ENCODE peak calls at places on chromosome 3, in seven cellular contexts. One of them, this sample, is unnamed.

GRCh38 chr3:150081084-150081483 is 110.4 kb upstream of the PFN2 start:
- DNase-seq in IMR-90: peak; percentile 88
- DNase-seq in stomach: no peak
- DNase-seq in AG04450: no peak
- DNase-seq in RWPE1: peak; percentile 31
- DNase-seq in tibial nerve: no peak
- DNase-seq in dorsolateral prefrontal cortex: no peak
- DNase-seq in this sample: no peak

GRCh38 chr3:195865752-195866151 is 42.6 kb downstream of the TNK2 start:
- DNase-seq in IMR-90: no peak
- DNase-seq in stomach: no peak
- DNase-seq in AG04450: no peak
- DNase-seq in RWPE1: no peak
- DNase-seq in tibial nerve: no peak
- DNase-seq in dorsolateral prefrontal cortex: no peak
- DNase-seq in this sample: no peak

GRCh38 chr3:113274425-113274824 is 63.1 kb downstream of the BOC start:
- DNase-seq in IMR-90: no peak
- DNase-seq in stomach: no peak
- DNase-seq in AG04450: no peak
- DNase-seq in RWPE1: no peak
- DNase-seq in tibial nerve: no peak
- DNase-seq in dorsolateral prefrontal cortex: no peak
- DNase-seq in this sample: no peak

GRCh38 chr3:15591235-15591634 is 10.1 kb downstream of the HACL1 start:
- DNase-seq in IMR-90: no peak
- DNase-seq in stomach: no peak
- DNase-seq in AG04450: no peak
- DNase-seq in RWPE1: no peak
- DNase-seq in tibial nerve: no peak
- DNase-seq in dorsolateral prefrontal cortex: no peak
- DNase-seq in this sample: no peak

GRCh38 chr3:117548600-117548999 is 839.0 kb downstream of the TUSC7 start:
- DNase-seq in IMR-90: peak; percentile 23
- DNase-seq in stomach: no peak
- DNase-seq in AG04450: no peak
- DNase-seq in RWPE1: no peak
- DNase-seq in tibial nerve: no peak
- DNase-seq in dorsolateral prefrontal cortex: no peak
- DNase-seq in this sample: no peak

GRCh38 chr3:128267541-128267940 is 114.3 kb downstream of the EEFSEC start:
- DNase-seq in IMR-90: no peak
- DNase-seq in stomach: no peak
- DNase-seq in AG04450: no peak
- DNase-seq in RWPE1: no peak
- DNase-seq in tibial nerve: no peak
- DNase-seq in dorsolateral prefrontal cortex: no peak
- DNase-seq in this sample: no peak

GRCh38 chr3:106913111-106913698 is 464.0 kb upstream of the CCDC54 start:
- DNase-seq in IMR-90: peak; percentile 12
- DNase-seq in stomach: no peak
- DNase-seq in AG04450: no peak
- DNase-seq in RWPE1: no peak
- DNase-seq in tibial nerve: no peak
- DNase-seq in dorsolateral prefrontal cortex: no peak
- DNase-seq in this sample: no peak

GRCh38 chr3:64530434-64531049 is 157.3 kb downstream of the ADAMTS9 start:
- DNase-seq in IMR-90: peak; percentile 50
- DNase-seq in stomach: peak; percentile 67
- DNase-seq in AG04450: no peak
- DNase-seq in RWPE1: peak; percentile 39
- DNase-seq in tibial nerve: peak; percentile 88
- DNase-seq in dorsolateral prefrontal cortex: no peak
- DNase-seq in this sample: peak; percentile 39

GRCh38 chr3:69660631-69661030 is 78.6 kb upstream of the MITF start:
- DNase-seq in IMR-90: no peak
- DNase-seq in stomach: no peak
- DNase-seq in AG04450: no peak
- DNase-seq in RWPE1: no peak
- DNase-seq in tibial nerve: no peak
- DNase-seq in dorsolateral prefrontal cortex: no peak
- DNase-seq in this sample: no peak

GRCh38 chr3:14278799-14279705 is 100.4 kb downstream of the LSM3 start:
- DNase-seq in IMR-90: no peak
- DNase-seq in stomach: no peak
- DNase-seq in AG04450: no peak
- DNase-seq in RWPE1: no peak
- DNase-seq in tibial nerve: no peak
- DNase-seq in dorsolateral prefrontal cortex: no peak
- DNase-seq in this sample: no peak

GRCh38 chr3:186255703-186256331 is 106.2 kb downstream of the DGKG start:
- DNase-seq in IMR-90: no peak
- DNase-seq in stomach: peak; percentile 53
- DNase-seq in AG04450: no peak
- DNase-seq in RWPE1: no peak
- DNase-seq in tibial nerve: no peak
- DNase-seq in dorsolateral prefrontal cortex: no peak
- DNase-seq in this sample: no peak

GRCh38 chr3:111676177-111677021 is 81.3 kb upstream of the ZBED2 start:
- DNase-seq in IMR-90: no peak
- DNase-seq in stomach: peak; percentile 51
- DNase-seq in AG04450: no peak
- DNase-seq in RWPE1: peak; percentile 77
- DNase-seq in tibial nerve: no peak
- DNase-seq in dorsolateral prefrontal cortex: no peak
- DNase-seq in this sample: no peak

GRCh38 chr3:107106316-107106715 is 270.9 kb upstream of the CCDC54 start:
- DNase-seq in IMR-90: peak; percentile 53
- DNase-seq in stomach: no peak
- DNase-seq in AG04450: no peak
- DNase-seq in RWPE1: peak; percentile 36
- DNase-seq in tibial nerve: no peak
- DNase-seq in dorsolateral prefrontal cortex: no peak
- DNase-seq in this sample: no peak

GRCh38 chr3:65356331-65357286 is 668.8 kb upstream of the ADAMTS9 start:
- DNase-seq in IMR-90: no peak
- DNase-seq in stomach: no peak
- DNase-seq in AG04450: no peak
- DNase-seq in RWPE1: no peak
- DNase-seq in tibial nerve: no peak
- DNase-seq in dorsolateral prefrontal cortex: no peak
- DNase-seq in this sample: peak; percentile 11

GRCh38 chr3:135034291-135034768 is 239.3 kb downstream of the EPHB1 start:
- DNase-seq in IMR-90: no peak
- DNase-seq in stomach: no peak
- DNase-seq in AG04450: no peak
- DNase-seq in RWPE1: no peak
- DNase-seq in tibial nerve: no peak
- DNase-seq in dorsolateral prefrontal cortex: no peak
- DNase-seq in this sample: no peak

GRCh38 chr3:39267631-39268553 is 11.9 kb downstream of the CX3CR1 start:
- DNase-seq in IMR-90: no peak
- DNase-seq in stomach: no peak
- DNase-seq in AG04450: no peak
- DNase-seq in RWPE1: no peak
- DNase-seq in tibial nerve: no peak
- DNase-seq in dorsolateral prefrontal cortex: no peak
- DNase-seq in this sample: no peak

GRCh38 chr3:46866720-46867549 is 3.7 kb upstream of the MYL3 start:
- DNase-seq in IMR-90: peak; percentile 21
- DNase-seq in stomach: peak; percentile 87
- DNase-seq in AG04450: no peak
- DNase-seq in RWPE1: peak; percentile 39
- DNase-seq in tibial nerve: peak; percentile 91
- DNase-seq in dorsolateral prefrontal cortex: no peak
- DNase-seq in this sample: peak; percentile 66

GRCh38 chr3:52552089-52552488 is 15.7 kb downstream of the UQCC5 start:
- DNase-seq in IMR-90: no peak
- DNase-seq in stomach: no peak
- DNase-seq in AG04450: no peak
- DNase-seq in RWPE1: no peak
- DNase-seq in tibial nerve: no peak
- DNase-seq in dorsolateral prefrontal cortex: no peak
- DNase-seq in this sample: no peak

GRCh38 chr3:55511895-55512585 is 24.9 kb upstream of the WNT5A start:
- DNase-seq in IMR-90: peak; percentile 84
- DNase-seq in stomach: no peak
- DNase-seq in AG04450: peak; percentile 51
- DNase-seq in RWPE1: no peak
- DNase-seq in tibial nerve: no peak
- DNase-seq in dorsolateral prefrontal cortex: no peak
- DNase-seq in this sample: no peak

GRCh38 chr3:65647369-65647768 is 391.3 kb downstream of the MAGI1 start:
- DNase-seq in IMR-90: no peak
- DNase-seq in stomach: no peak
- DNase-seq in AG04450: no peak
- DNase-seq in RWPE1: no peak
- DNase-seq in tibial nerve: no peak
- DNase-seq in dorsolateral prefrontal cortex: no peak
- DNase-seq in this sample: no peak

GRCh38 chr3:159866201-159866746 is 122.4 kb upstream of the IL12A start:
- DNase-seq in IMR-90: no peak
- DNase-seq in stomach: no peak
- DNase-seq in AG04450: no peak
- DNase-seq in RWPE1: no peak
- DNase-seq in tibial nerve: no peak
- DNase-seq in dorsolateral prefrontal cortex: no peak
- DNase-seq in this sample: no peak

GRCh38 chr3:44198265-44198956 is 43.3 kb upstream of the TOPAZ1 start:
- DNase-seq in IMR-90: peak; percentile 67
- DNase-seq in stomach: peak; percentile 72
- DNase-seq in AG04450: peak; percentile 26
- DNase-seq in RWPE1: peak; percentile 61
- DNase-seq in tibial nerve: peak; percentile 75
- DNase-seq in dorsolateral prefrontal cortex: peak; percentile 57
- DNase-seq in this sample: peak; percentile 63

DNA sequence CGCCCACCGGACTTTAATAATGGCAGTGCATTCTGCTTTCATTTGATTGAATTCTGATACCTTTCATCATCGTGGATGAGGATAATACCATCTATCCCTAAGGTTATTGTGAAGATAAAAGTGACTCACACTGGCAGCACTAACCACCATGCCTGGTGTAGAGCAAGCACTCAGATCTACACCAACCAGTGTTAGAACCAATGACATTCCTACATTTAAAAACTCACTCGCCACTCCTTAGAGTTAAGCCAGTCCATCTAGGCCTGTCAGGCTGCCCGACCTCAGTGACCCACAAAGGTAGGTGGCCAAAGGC is 42.8 kb upstream of the TOPAZ1 start:
- DNase-seq in IMR-90: no peak
- DNase-seq in stomach: no peak
- DNase-seq in AG04450: no peak
- DNase-seq in RWPE1: no peak
- DNase-seq in tibial nerve: no peak
- DNase-seq in dorsolateral prefrontal cortex: no peak
- DNase-seq in this sample: no peak
- TF ChIP-seq CTCF in IMR-90: no peak
- TF ChIP-seq CTCF in stomach: no peak
- TF ChIP-seq CTCF in AG04450: no peak
- TF ChIP-seq CTCF in RWPE1: no peak
- TF ChIP-seq CTCF in tibial nerve: no peak
- TF ChIP-seq CTCF in dorsolateral prefrontal cortex: no peak
- TF ChIP-seq CTCF in this sample: no peak

DNA sequence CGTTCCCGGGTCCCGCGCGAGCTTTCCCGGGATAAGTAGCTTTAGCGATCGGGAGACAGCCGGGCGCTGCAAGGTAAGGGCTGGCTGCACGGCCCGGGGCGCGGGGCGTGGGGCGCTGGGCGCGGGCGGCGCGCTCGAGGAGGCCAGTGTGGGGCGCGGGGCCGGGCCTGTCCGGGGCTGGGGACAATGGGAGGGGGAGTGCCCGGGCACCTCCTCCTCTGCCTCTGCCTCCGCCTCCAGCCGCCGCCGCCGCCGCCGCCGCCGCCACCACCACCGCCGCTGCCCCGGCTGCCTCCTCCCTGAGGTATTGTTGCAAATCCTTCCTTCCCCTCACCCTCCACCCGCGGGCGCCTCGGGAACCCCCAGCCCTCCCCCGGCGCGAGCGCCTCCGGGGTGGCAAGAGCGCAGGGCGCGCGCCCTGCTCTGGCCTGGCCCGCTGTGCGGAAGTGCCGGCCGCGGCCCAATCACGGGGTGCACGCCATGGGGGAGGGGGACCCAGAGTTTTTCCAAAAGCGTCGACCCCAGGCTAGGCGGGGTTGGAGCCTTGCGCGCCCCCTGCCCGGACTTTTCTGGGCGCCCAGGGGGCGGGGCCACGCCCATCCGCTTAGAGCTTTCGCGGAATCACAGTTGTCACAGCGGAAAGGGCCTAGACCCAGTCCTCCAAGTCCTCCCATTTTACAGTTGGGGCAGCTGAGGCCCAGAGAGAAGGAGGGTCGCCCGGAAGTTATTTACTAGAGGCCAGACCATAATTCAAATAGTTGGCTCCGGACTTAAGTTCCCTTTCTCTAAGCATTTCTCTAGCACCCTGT is at the start of gene LPP:
- DNase-seq in IMR-90: peak; percentile 77
- DNase-seq in stomach: peak; percentile 85
- DNase-seq in AG04450: peak; percentile 39
- DNase-seq in RWPE1: peak; percentile 69
- DNase-seq in tibial nerve: peak; percentile 58
- DNase-seq in dorsolateral prefrontal cortex: peak; percentile 56
- DNase-seq in this sample: peak; percentile 77
- TF ChIP-seq CTCF in IMR-90: peak; percentile 4
- TF ChIP-seq CTCF in stomach: no peak
- TF ChIP-seq CTCF in AG04450: peak; percentile 1
- TF ChIP-seq CTCF in RWPE1: no peak
- TF ChIP-seq CTCF in tibial nerve: no peak
- TF ChIP-seq CTCF in dorsolateral prefrontal cortex: no peak
- TF ChIP-seq CTCF in this sample: peak; percentile 35

GRCh38 chr3:120147072-120147871 is 53.0 kb upstream of the GSK3B start:
- DNase-seq in IMR-90: no peak
- DNase-seq in stomach: peak; percentile 70
- DNase-seq in AG04450: no peak
- DNase-seq in RWPE1: peak; percentile 53
- DNase-seq in tibial nerve: no peak
- DNase-seq in dorsolateral prefrontal cortex: no peak
- DNase-seq in this sample: no peak
- TF ChIP-seq CTCF in IMR-90: no peak
- TF ChIP-seq CTCF in stomach: no peak
- TF ChIP-seq CTCF in AG04450: no peak
- TF ChIP-seq CTCF in RWPE1: no peak
- TF ChIP-seq CTCF in tibial nerve: peak; percentile 14
- TF ChIP-seq CTCF in dorsolateral prefrontal cortex: peak; percentile 17
- TF ChIP-seq CTCF in this sample: peak; percentile 14

DNA sequence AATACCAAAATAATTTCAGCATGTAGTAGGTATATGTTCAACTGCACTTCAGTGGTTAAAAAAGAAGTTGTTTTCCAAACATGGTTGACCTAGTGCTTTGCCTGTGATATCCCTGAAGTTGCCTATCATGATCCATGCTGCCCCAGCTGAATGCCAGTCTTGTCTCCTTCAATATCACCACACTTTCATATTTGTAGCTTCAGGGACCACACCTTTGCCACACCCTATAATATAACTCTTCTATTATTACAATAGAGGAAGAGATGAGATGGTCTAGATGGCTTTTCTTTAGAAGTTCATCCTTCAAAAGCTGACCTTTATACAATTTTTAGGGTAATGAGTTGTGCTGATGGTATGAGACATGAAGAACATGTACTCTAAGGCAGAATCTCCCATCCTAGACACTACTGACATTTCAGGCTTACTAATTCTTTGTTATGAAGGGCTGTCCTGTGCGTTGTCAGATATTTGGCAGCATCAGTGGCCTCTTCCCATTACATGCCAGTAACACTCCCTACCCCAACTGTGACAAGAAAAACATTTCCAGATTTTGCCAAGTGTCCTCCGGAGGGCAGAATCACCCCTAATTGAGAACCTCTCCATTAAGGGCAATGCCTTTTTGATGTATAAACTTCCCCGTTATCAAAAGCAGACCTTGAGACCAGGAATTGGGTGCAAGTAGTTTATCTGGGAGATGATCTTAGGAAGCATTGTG is 76.2 kb upstream of the PLCL2 start:
- DNase-seq in IMR-90: no peak
- DNase-seq in stomach: no peak
- DNase-seq in AG04450: no peak
- DNase-seq in RWPE1: no peak
- DNase-seq in tibial nerve: no peak
- DNase-seq in dorsolateral prefrontal cortex: no peak
- DNase-seq in this sample: no peak
- TF ChIP-seq CTCF in IMR-90: no peak
- TF ChIP-seq CTCF in stomach: no peak
- TF ChIP-seq CTCF in AG04450: no peak
- TF ChIP-seq CTCF in RWPE1: no peak
- TF ChIP-seq CTCF in tibial nerve: no peak
- TF ChIP-seq CTCF in dorsolateral prefrontal cortex: no peak
- TF ChIP-seq CTCF in this sample: no peak

This sample was measured in progenitor cell of endocrine pancreas.